ENCODE peak calls at places on chromosomes 11 and 22, in four cellular contexts. E is OCI-LY7, A is tibial nerve, W is H1. O is an unnamed sample.

GRCh38 chr11:20327377-20327776 is 36.1 kb upstream of the HTATIP2 start:
- DNase-seq in E (no peak), A (no peak), W (no peak), O (no peak)

GRCh38 chr22:29661355-29661754 is 57.9 kb downstream of the NF2 start:
- DNase-seq in E (no peak), A (no peak), W (no peak), O (no peak)

GRCh38 chr11:45924036-45924915 is 1.8 kb downstream of the LARGE2 start:
- DNase-seq in E (no peak), A (no peak), W (no peak), O (peak; percentile 17)

GRCh38 chr11:86182976-86183584 is 61.5 kb upstream of the EED start:
- DNase-seq in E (peak; percentile 11), A (no peak), W (no peak), O (no peak)

GRCh38 chr11:8206251-8207079 is 37.6 kb upstream of the RIC3 start:
- DNase-seq in E (no peak), A (no peak), W (no peak), O (peak; percentile 33)

GRCh38 chr11:130390071-130390758 is 38.2 kb downstream of the ADAMTS8 start:
- DNase-seq in E (peak; percentile 9), A (peak; percentile 13), W (no peak), O (no peak)

GRCh38 chr22:46714550-46714949 is 23.5 kb downstream of the CERK start:
- DNase-seq in E (no peak), A (no peak), W (no peak), O (no peak)

GRCh38 chr22:50150161-50151129 is 20.1 kb upstream of the PANX2 start:
- DNase-seq in E (no peak), A (no peak), W (no peak), O (no peak)

GRCh38 chr22:24355574-24355973 is 71.8 kb upstream of the ADORA2A start:
- DNase-seq in E (no peak), A (no peak), W (no peak), O (no peak)

GRCh38 chr22:29816539-29816938 is 21.5 kb downstream of the ASCC2 start:
- DNase-seq in E (no peak), A (no peak), W (no peak), O (no peak)

GRCh38 chr11:69913591-69914285 is 94.5 kb upstream of the FGF3 start:
- DNase-seq in E (no peak), A (no peak), W (no peak), O (no peak)

GRCh38 chr11:47189100-47189834 is 3.0 kb upstream of the PACSIN3 start:
- DNase-seq in E (no peak), A (no peak), W (no peak), O (no peak)

GRCh38 chr11:17528181-17528691 is 16.0 kb downstream of the USH1C start:
- DNase-seq in E (peak; percentile 51), A (peak; percentile 28), W (no peak), O (peak; percentile 74)

GRCh38 chr11:114909866-114910265 is 231.5 kb downstream of the NXPE2 start:
- DNase-seq in E (no peak), A (no peak), W (peak; percentile 5), O (no peak)
- TF ChIP-seq CTCF in E (no peak), A (no peak), W (peak; percentile 65), O (no peak)

DNA sequence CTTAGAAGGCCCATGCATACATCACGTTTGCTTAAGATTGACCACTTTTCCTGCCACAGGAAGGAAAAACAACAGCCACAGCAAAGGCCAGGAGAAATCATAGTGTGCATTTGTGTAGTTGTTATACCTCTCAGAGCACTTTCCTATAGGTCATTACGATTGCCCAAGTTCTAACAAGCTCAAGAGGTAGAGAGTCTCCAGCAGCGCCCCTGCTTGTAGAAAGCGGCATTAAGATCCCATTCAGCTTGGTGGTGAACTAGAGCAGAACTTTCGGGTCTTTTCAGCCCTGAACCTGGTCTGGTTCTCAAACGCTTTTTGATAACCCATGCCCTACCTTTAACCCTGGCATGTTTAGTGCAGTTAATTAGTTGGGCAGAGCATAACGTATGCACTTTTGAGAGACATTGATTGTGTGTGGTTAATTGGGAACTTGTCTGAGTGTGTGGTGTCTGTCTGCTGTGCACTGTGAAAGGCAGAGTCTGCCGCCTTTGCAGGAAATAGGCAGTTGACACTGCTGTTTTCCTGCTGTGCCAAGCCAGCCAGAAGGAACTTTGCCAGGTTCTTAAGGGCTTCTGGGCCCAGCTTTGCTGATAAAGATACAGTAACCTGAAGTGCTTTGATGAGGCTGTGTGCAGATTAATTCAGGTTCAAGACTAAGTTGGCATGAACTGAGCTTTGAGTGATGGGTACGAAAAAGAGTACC is 109.9 kb upstream of the CLMP start:
- DNase-seq in E (peak; percentile 60), A (no peak), W (no peak), O (no peak)
- TF ChIP-seq CTCF in E (peak; percentile 78), A (no peak), W (peak; percentile 41), O (no peak)

DNA sequence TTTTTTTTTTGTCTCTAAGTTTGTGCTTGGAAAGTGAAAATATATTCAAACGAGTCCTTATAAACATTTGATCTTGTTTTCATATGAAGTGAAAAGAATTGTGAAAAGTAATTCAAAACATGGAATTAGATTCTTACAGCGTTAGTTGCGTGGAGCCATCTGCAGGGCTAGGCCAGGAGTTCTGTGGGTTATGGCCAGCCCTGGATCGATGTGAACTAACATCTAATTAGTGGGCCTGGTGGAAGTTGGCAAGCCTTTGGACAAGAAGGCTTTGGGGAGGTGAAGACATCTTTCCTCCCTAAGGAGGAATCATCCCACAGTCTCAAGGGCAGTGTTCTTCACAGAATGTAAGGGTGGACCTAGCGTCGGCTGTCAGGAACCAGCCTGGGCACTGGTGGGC is 37.3 kb downstream of the PARVA start:
- DNase-seq in E (no peak), A (no peak), W (no peak), O (no peak)
- TF ChIP-seq CTCF in E (no peak), A (no peak), W (no peak), O (no peak)

GRCh38 chr11:39724404-39724803 is 1735.0 kb downstream of the LRRC4C start:
- DNase-seq in E (no peak), A (no peak), W (no peak), O (no peak)
- TF ChIP-seq CTCF in E (peak; percentile 24), A (no peak), W (peak; percentile 41), O (no peak)